ENCODE peak calls at places on chromosomes 2 and 18, in six cellular contexts. Q is astrocyte, O is mesendoderm, L is cardiac muscle cell, J is suprapubic skin, P is dorsolateral prefrontal cortex. B is an unnamed sample.
A peak's percentile ranks its signal among the peaks of the same experiment; 100 is the strongest.

GRCh38 chr18:54330768-54331548 is 26.7 kb downstream of the STARD6 start:
- DNase-seq in J (no peak), L (no peak), P (no peak), O (no peak), Q (no peak), B (no peak)

GRCh38 chr2:37268111-37268510 is 36.7 kb downstream of the NDUFAF7 start:
- DNase-seq in J (no peak), L (no peak), P (no peak), O (no peak), Q (no peak), B (no peak)

GRCh38 chr2:48600204-48600813 is 17.3 kb upstream of the GTF2A1L start:
- DNase-seq in L (peak; percentile 67), P (no peak), O (peak; percentile 38), J (no peak), Q (peak; percentile 14), B (no peak)

GRCh38 chr2:97267411-97268074 is 154.6 kb downstream of the ANKRD36 start:
- DNase-seq in Q (no peak), O (no peak), L (no peak), J (peak; percentile 61), P (peak; percentile 46), B (peak; percentile 7)

GRCh38 chr2:96642564-96643350 is at the start of gene FER1L5:
- DNase-seq in Q (peak; percentile 64), L (peak; percentile 80), J (no peak), O (peak; percentile 93), P (peak; percentile 63), B (peak; percentile 14)

GRCh38 chr2:235274010-235274409 is 219.8 kb upstream of the AGAP1 start:
- DNase-seq in O (no peak), J (no peak), Q (no peak), P (no peak), L (no peak), B (no peak)

GRCh38 chr2:23280401-23280800 is 104.6 kb upstream of the KLHL29 start:
- DNase-seq in P (no peak), L (no peak), J (no peak), Q (no peak), O (no peak), B (no peak)

GRCh38 chr2:206776432-206776831 is 11.0 kb downstream of the FASTKD2 start:
- DNase-seq in O (no peak), P (no peak), Q (no peak), J (no peak), L (no peak), B (no peak)

GRCh38 chr18:79396431-79397287 is 929 bp downstream of the NFATC1 start:
- DNase-seq in L (peak; percentile 71), P (peak; percentile 41), J (peak; percentile 76), Q (peak; percentile 42), O (peak; percentile 63), B (peak; percentile 58)

GRCh38 chr2:220786216-220786615 is 785.9 kb downstream of the EPHA4 start:
- DNase-seq in Q (no peak), O (no peak), P (no peak), J (no peak), L (no peak), B (no peak)

GRCh38 chr2:201419057-201419635 is 32.1 kb downstream of the TRAK2 start:
- DNase-seq in Q (no peak), L (no peak), O (no peak), P (no peak), J (no peak), B (no peak)

GRCh38 chr2:180715044-180715443 is 265.4 kb upstream of the UBE2E3 start:
- DNase-seq in Q (no peak), J (no peak), O (no peak), L (no peak), P (no peak), B (no peak)

GRCh38 chr2:70133521-70134348 is 46.5 kb downstream of the PCBP1 start:
- DNase-seq in O (no peak), Q (peak; percentile 93), J (no peak), P (no peak), L (no peak), B (no peak)

GRCh38 chr2:171652411-171652775 is 34.9 kb upstream of the DYNC1I2 start:
- DNase-seq in J (no peak), P (no peak), O (peak; percentile 29), Q (no peak), L (no peak), B (no peak)

GRCh38 chr18:21393986-21394385 is 152.0 kb downstream of the GREB1L start:
- DNase-seq in O (no peak), Q (no peak), J (no peak), L (no peak), P (no peak), B (no peak)

GRCh38 chr2:70565039-70565731 is 11.6 kb upstream of the TGFA start:
- DNase-seq in O (no peak), Q (no peak), J (no peak), P (peak; percentile 90), L (no peak), B (no peak)

GRCh38 chr2:113156278-113157107 is 17.3 kb upstream of the PSD4 start:
- DNase-seq in P (no peak), L (no peak), J (no peak), O (peak; percentile 63), Q (no peak), B (no peak)

GRCh38 chr2:190515687-190516086 is 18.8 kb downstream of the NEMP2 start:
- DNase-seq in O (no peak), Q (no peak), J (no peak), L (no peak), P (no peak), B (no peak)

GRCh38 chr18:13435596-13436333 is 217.2 kb downstream of the LDLRAD4 start:
- DNase-seq in Q (peak; percentile 87), L (no peak), J (no peak), O (no peak), P (no peak), B (no peak)

DNA sequence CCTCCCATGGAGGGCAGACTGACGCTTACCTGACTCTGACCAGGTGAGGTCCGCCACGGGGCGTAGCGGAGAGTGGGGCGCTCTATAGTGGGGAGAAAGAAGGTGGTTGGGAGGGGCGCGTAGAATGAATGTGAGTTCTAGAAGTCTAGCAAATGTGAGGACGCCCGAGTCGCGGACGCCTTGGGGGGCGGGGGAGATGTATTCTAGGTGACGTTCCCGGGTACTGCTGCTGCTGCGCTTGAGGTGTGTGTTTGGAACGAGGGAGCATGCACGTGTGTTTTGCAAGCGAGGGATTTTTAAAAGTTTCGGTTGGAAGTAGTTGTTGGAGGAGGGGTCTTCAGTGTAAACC is 757 bp downstream of the RIF1 start:
- DNase-seq in P (no peak), Q (no peak), O (peak; percentile 69), L (peak; percentile 61), J (no peak), B (peak; percentile 44)
- H3K27ac ChIP-seq in P (peak overlapping the region; percentile 95), Q (peak overlapping the region; percentile 96), O (peak overlapping the region; percentile 94), L (peak overlapping the region; percentile 95), J (peak overlapping the region; percentile 90), B (peak overlapping the region; percentile 98)

GRCh38 chr2:46135230-46135555 is 162.0 kb upstream of the EPAS1 start:
- DNase-seq in J (no peak), L (no peak), P (no peak), Q (peak; percentile 25), O (no peak), B (peak; percentile 29)
- H3K27ac ChIP-seq in J (peak overlapping the region; percentile 10), L (no peak overlapping the region), P (no peak overlapping the region), Q (peak overlapping the region; percentile 23), O (no peak overlapping the region), B (peak overlapping the region; percentile 26)

DNA sequence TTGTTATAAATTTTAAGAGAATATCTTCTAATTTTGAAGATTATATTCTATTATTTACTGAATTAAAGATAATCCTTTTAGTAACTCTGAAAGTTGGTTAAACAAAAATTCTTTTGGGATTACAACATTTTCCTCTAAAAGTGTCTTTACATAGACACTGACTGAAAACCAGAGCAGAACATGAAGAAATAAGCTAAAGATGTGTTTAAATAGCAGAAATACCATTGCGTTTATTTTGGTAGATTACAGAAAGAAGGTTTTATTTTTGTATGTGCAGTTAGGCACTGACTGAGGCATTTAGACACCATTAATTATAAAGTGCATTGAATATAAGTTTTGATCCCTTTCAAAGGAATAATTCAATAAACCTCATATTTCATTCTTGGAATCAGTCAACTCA is 13.5 kb upstream of the NPC1 start:
- DNase-seq in J (no peak), P (no peak), O (no peak), Q (no peak), L (no peak), B (no peak)
- H3K27ac ChIP-seq in J (no peak overlapping the region), P (no peak overlapping the region), O (no peak overlapping the region), Q (no peak overlapping the region), L (no peak overlapping the region), B (no peak overlapping the region)

DNA sequence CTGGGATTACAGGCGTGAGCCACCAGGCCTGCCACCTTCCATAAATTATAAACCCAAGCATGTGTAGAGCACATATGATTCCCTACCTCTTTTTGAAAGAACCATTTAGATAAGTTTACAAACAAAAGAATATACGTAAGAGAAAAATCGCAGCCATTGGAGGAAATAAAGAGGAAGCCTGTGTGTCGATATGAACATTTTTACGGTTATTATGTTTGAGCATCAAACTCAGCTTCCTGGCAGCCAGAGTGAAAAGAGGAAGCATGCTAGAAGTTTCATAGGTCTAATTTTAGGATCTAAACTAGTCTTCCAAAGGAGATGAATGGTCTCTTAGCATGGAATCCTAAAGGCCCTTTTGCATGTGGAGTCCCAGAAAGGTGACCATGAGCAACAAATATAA is 104.3 kb downstream of the PLB1 start:
- DNase-seq in O (no peak), J (no peak), P (no peak), Q (no peak), L (no peak), B (no peak)
- H3K27ac ChIP-seq in O (no peak overlapping the region), J (no peak overlapping the region), P (no peak overlapping the region), Q (no peak overlapping the region), L (no peak overlapping the region), B (no peak overlapping the region)

DNA sequence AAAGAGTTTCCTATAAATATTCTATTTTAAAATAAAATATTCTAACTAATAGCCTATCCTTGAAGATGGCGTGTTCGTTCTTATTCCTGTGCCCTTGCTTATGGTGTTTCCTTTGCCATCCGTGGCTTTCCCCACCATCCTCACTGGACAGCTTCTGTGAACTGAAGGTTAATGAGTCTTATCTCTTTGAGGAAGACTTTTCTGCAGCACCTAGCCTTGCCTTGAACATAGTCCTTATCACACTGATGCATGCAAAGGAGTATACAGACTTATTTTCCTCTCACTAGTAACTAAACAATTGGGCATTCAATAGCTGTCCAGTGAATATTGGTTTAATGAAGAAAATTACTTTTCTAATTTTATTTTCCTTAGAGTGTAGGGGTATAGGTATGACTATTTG is 88.1 kb downstream of the GULP1 start:
- DNase-seq in J (no peak), O (no peak), P (no peak), L (no peak), Q (no peak), B (no peak)
- H3K27ac ChIP-seq in J (no peak overlapping the region), O (no peak overlapping the region), P (no peak overlapping the region), L (no peak overlapping the region), Q (no peak overlapping the region), B (no peak overlapping the region)

GRCh38 chr2:240519396-240520142 is 38.2 kb downstream of the ANKMY1 start:
- DNase-seq in L (no peak), P (no peak), Q (peak; percentile 9), O (no peak), J (no peak), B (no peak)
- H3K27ac ChIP-seq in L (no peak overlapping the region), P (no peak overlapping the region), Q (no peak overlapping the region), O (no peak overlapping the region), J (no peak overlapping the region), B (no peak overlapping the region)

GRCh38 chr2:118443596-118443995 is 355.3 kb downstream of the INSIG2 start:
- DNase-seq in Q (peak; percentile 92), O (peak; percentile 29), P (no peak), J (no peak), L (no peak), B (no peak)

GRCh38 chr2:118440699-118441098 is 352.4 kb downstream of the INSIG2 start:
- DNase-seq in P (no peak), L (no peak), J (no peak), Q (no peak), O (no peak), B (no peak)

GRCh38 chr2:118437501-118437900 is 349.2 kb downstream of the INSIG2 start:
- DNase-seq in L (no peak), O (no peak), P (no peak), Q (peak; percentile 42), J (no peak), B (no peak)

GRCh38 chr2:118442949-118443348 is 354.7 kb downstream of the INSIG2 start:
- DNase-seq in O (no peak), J (no peak), Q (no peak), P (no peak), L (no peak), B (no peak)
- H3K27ac ChIP-seq in O (no peak overlapping the region), J (no peak overlapping the region), Q (no peak overlapping the region), P (no peak overlapping the region), L (no peak overlapping the region), B (no peak overlapping the region)

B was measured in WERI-Rb-1.